ENCODE peak calls at places on chromosomes 2 and 18, in eight cellular contexts. O is GM19239; Y is GM04504; Q is A172; X is KG1; C is effector memory CD4-positive, alpha-beta T cell; B is stimulated activated CD8-positive, alpha-beta memory T cell treated with anti-CD3 and anti-CD28 coated beads, Interleukin-12 subunit alpha, Interleukin-12 subunit beta, amount 100 ng/mL, for 4 hours; U is sigmoid colon. K is an unnamed sample.

GRCh38 chr18:71398530-71398929 is 1109.7 kb downstream of the SOCS6 start:
- DNase-seq in O (no peak), Y (no peak), Q (no peak), X (no peak), C (no peak), B (no peak), U (no peak), K (peak; percentile 50)

GRCh38 chr2:225070811-225071210 is 28.5 kb upstream of the DOCK10 start:
- DNase-seq in O (no peak), Y (no peak), Q (no peak), X (no peak), C (no peak), B (no peak), U (no peak), K (no peak)

GRCh38 chr2:201933792-201934229 is 99.8 kb upstream of the FZD7 start:
- DNase-seq in O (no peak), Y (no peak), Q (no peak), X (no peak), C (no peak), B (no peak), U (no peak), K (no peak)

GRCh38 chr2:72113847-72114692 is 33.6 kb downstream of the CYP26B1 start:
- DNase-seq in O (no peak), Y (no peak), Q (no peak), X (no peak), C (no peak), B (no peak), U (peak; percentile 46), K (no peak)

GRCh38 chr2:86068098-86069047 is 37.3 kb downstream of the POLR1A start:
- DNase-seq in O (peak; percentile 19), Y (no peak), Q (peak; percentile 60), X (no peak), C (peak; percentile 20), B (peak; percentile 12), U (no peak), K (no peak)

GRCh38 chr2:65370387-65371093 is 61.9 kb downstream of the SPRED2 start:
- DNase-seq in O (no peak), Y (no peak), Q (no peak), X (no peak), C (no peak), B (no peak), U (no peak), K (no peak)

GRCh38 chr18:23479829-23480505 is 23.3 kb upstream of the RMC1 start:
- DNase-seq in O (no peak), Y (no peak), Q (no peak), X (peak; percentile 25), C (no peak), B (no peak), U (no peak), K (no peak)

GRCh38 chr2:226625951-226626350 is 173.7 kb downstream of the IRS1 start:
- DNase-seq in O (no peak), Y (no peak), Q (no peak), X (no peak), C (no peak), B (no peak), U (no peak), K (no peak)

GRCh38 chr2:69957970-69958369 is 3.5 kb downstream of the ASPRV1 start:
- DNase-seq in O (no peak), Y (no peak), Q (no peak), X (no peak), C (no peak), B (no peak), U (no peak), K (no peak)

GRCh38 chr2:42128731-42129486 is 40.2 kb upstream of the EML4 start:
- DNase-seq in O (no peak), Y (no peak), Q (peak; percentile 96), X (no peak), C (no peak), B (no peak), U (no peak), K (peak; percentile 42)

GRCh38 chr18:70046796-70047195 is 99.1 kb upstream of the CD226 start:
- DNase-seq in O (no peak), Y (no peak), Q (no peak), X (no peak), C (no peak), B (no peak), U (no peak), K (no peak)

GRCh38 chr2:204749319-204749718 is 204.0 kb downstream of the PARD3B start:
- DNase-seq in O (no peak), Y (peak; percentile 30), Q (peak; percentile 65), X (no peak), C (no peak), B (no peak), U (no peak), K (no peak)

K was measured in WERI-Rb-1.